ENCODE peak calls at places on chromosomes 16 and 17, in four cellular contexts. One of them, this sample, is unnamed.

GRCh38 chr16:11572301-11572995 is 14.3 kb downstream of the LITAF start:
- DNase-seq in mesendoderm: no peak
- DNase-seq in NCI-H2107: no peak
- DNase-seq in frontal cortex: no peak
- DNase-seq in this sample: no peak

GRCh38 chr17:81000631-81001357 is 9.2 kb downstream of the CHMP6 start:
- DNase-seq in NCI-H2107: no peak
- DNase-seq in mesendoderm: no peak
- DNase-seq in frontal cortex: peak; percentile 42
- DNase-seq in this sample: no peak

GRCh38 chr17:33689725-33690124 is 396.6 kb upstream of the ASIC2 start:
- DNase-seq in frontal cortex: no peak
- DNase-seq in NCI-H2107: no peak
- DNase-seq in mesendoderm: no peak
- DNase-seq in this sample: peak; percentile 42

GRCh38 chr16:9102379-9102778 is 10.9 kb downstream of the HAPSTR1 start:
- DNase-seq in NCI-H2107: no peak
- DNase-seq in mesendoderm: no peak
- DNase-seq in frontal cortex: no peak
- DNase-seq in this sample: no peak

GRCh38 chr17:34306466-34306865 is 12.8 kb upstream of the CCL8 start:
- DNase-seq in NCI-H2107: no peak
- DNase-seq in mesendoderm: peak; percentile 74
- DNase-seq in frontal cortex: no peak
- DNase-seq in this sample: no peak

GRCh38 chr16:47687694-47688093 is 226.6 kb downstream of the PHKB start:
- DNase-seq in frontal cortex: no peak
- DNase-seq in NCI-H2107: no peak
- DNase-seq in mesendoderm: no peak
- DNase-seq in this sample: no peak

GRCh38 chr17:69056179-69056823 is 4.4 kb downstream of the ABCA9 start:
- DNase-seq in mesendoderm: no peak
- DNase-seq in NCI-H2107: no peak
- DNase-seq in frontal cortex: no peak
- DNase-seq in this sample: no peak

GRCh38 chr16:72921620-72922019 is 126.3 kb downstream of the ZFHX3 start:
- DNase-seq in NCI-H2107: no peak
- DNase-seq in frontal cortex: no peak
- DNase-seq in mesendoderm: no peak
- DNase-seq in this sample: no peak

GRCh38 chr17:71327376-71328059 is 793.3 kb upstream of the SOX9 start:
- DNase-seq in mesendoderm: no peak
- DNase-seq in NCI-H2107: no peak
- DNase-seq in frontal cortex: no peak
- DNase-seq in this sample: no peak

GRCh38 chr17:35744830-35745229 is 8.2 kb downstream of the GAS2L2 start:
- DNase-seq in frontal cortex: no peak
- DNase-seq in NCI-H2107: no peak
- DNase-seq in mesendoderm: no peak
- DNase-seq in this sample: no peak

GRCh38 chr17:32933881-32934280 is 5.9 kb downstream of the TMEM98 start:
- DNase-seq in frontal cortex: no peak
- DNase-seq in mesendoderm: no peak
- DNase-seq in NCI-H2107: no peak
- DNase-seq in this sample: no peak

GRCh38 chr16:30984669-30985400 is at the start of gene HSD3B7:
- DNase-seq in frontal cortex: peak; percentile 88
- DNase-seq in mesendoderm: peak; percentile 91
- DNase-seq in NCI-H2107: peak; percentile 75
- DNase-seq in this sample: peak; percentile 91

GRCh38 chr17:77735051-77735340 is 223.5 kb upstream of the TNRC6C start:
- DNase-seq in mesendoderm: no peak
- DNase-seq in NCI-H2107: no peak
- DNase-seq in frontal cortex: no peak
- DNase-seq in this sample: no peak

GRCh38 chr17:4161179-4161559 is 18.2 kb downstream of the CYB5D2 start:
- DNase-seq in mesendoderm: peak; percentile 92
- DNase-seq in frontal cortex: no peak
- DNase-seq in NCI-H2107: no peak
- DNase-seq in this sample: no peak

GRCh38 chr17:41363881-41364280 is 5.7 kb downstream of the KRT33B start:
- DNase-seq in frontal cortex: no peak
- DNase-seq in mesendoderm: no peak
- DNase-seq in NCI-H2107: no peak
- DNase-seq in this sample: no peak

GRCh38 chr16:84927621-84928591 is 83.4 kb downstream of the ZDHHC7 start:
- DNase-seq in mesendoderm: no peak
- DNase-seq in frontal cortex: no peak
- DNase-seq in NCI-H2107: no peak
- DNase-seq in this sample: no peak

GRCh38 chr16:3175157-3176153 is 12.5 kb upstream of the OR1F1 start:
- DNase-seq in frontal cortex: no peak
- DNase-seq in NCI-H2107: no peak
- DNase-seq in mesendoderm: peak; percentile 92
- DNase-seq in this sample: peak; percentile 76

GRCh38 chr17:66678827-66679226 is 156.1 kb upstream of the CACNG5 start:
- DNase-seq in frontal cortex: no peak
- DNase-seq in NCI-H2107: no peak
- DNase-seq in mesendoderm: no peak
- DNase-seq in this sample: no peak

GRCh38 chr16:85565340-85565739 is 47.8 kb upstream of the GSE1 start:
- DNase-seq in frontal cortex: no peak
- DNase-seq in NCI-H2107: no peak
- DNase-seq in mesendoderm: no peak
- DNase-seq in this sample: no peak

GRCh38 chr17:46887717-46888116 is 35.2 kb upstream of the GOSR2 start:
- DNase-seq in NCI-H2107: no peak
- DNase-seq in mesendoderm: no peak
- DNase-seq in frontal cortex: no peak
- DNase-seq in this sample: no peak

GRCh38 chr16:23408242-23409201 is 44.5 kb downstream of the COG7 start:
- DNase-seq in frontal cortex: peak; percentile 51
- DNase-seq in NCI-H2107: no peak
- DNase-seq in mesendoderm: peak; percentile 61
- DNase-seq in this sample: no peak

GRCh38 chr17:31754239-31754945 is 104.7 kb downstream of the COPRS start:
- DNase-seq in NCI-H2107: no peak
- DNase-seq in mesendoderm: peak; percentile 37
- DNase-seq in frontal cortex: no peak
- DNase-seq in this sample: no peak

GRCh38 chr17:39209317-39210092 is 9.4 kb downstream of the RPL19 start:
- DNase-seq in frontal cortex: no peak
- DNase-seq in NCI-H2107: no peak
- DNase-seq in mesendoderm: peak; percentile 24
- DNase-seq in this sample: peak; percentile 70

GRCh38 chr17:46003907-46004748 is 5.1 kb downstream of the STH start:
- DNase-seq in NCI-H2107: no peak
- DNase-seq in mesendoderm: no peak
- DNase-seq in frontal cortex: peak; percentile 43
- DNase-seq in this sample: no peak

GRCh38 chr17:64128787-64129514 is 993 bp downstream of the ERN1 start:
- DNase-seq in mesendoderm: peak; percentile 42
- DNase-seq in frontal cortex: no peak
- DNase-seq in NCI-H2107: no peak
- DNase-seq in this sample: no peak

GRCh38 chr16:50598256-50598894 is 50.2 kb downstream of the NKD1 start:
- DNase-seq in frontal cortex: no peak
- DNase-seq in mesendoderm: no peak
- DNase-seq in NCI-H2107: no peak
- DNase-seq in this sample: no peak

GRCh38 chr16:67531247-67531646 is 2.6 kb downstream of the RIPOR1 start:
- DNase-seq in NCI-H2107: no peak
- DNase-seq in frontal cortex: no peak
- DNase-seq in mesendoderm: no peak
- DNase-seq in this sample: no peak

GRCh38 chr17:37699285-37699973 is 45.4 kb downstream of the HNF1B start:
- DNase-seq in frontal cortex: no peak
- DNase-seq in mesendoderm: no peak
- DNase-seq in NCI-H2107: no peak
- DNase-seq in this sample: no peak

GRCh38 chr16:85347213-85347591 is 234.9 kb upstream of the CIBAR2 start:
- DNase-seq in mesendoderm: peak; percentile 54
- DNase-seq in frontal cortex: no peak
- DNase-seq in NCI-H2107: no peak
- DNase-seq in this sample: peak; percentile 72

GRCh38 chr17:4934173-4934979 is 2.3 kb downstream of the GP1BA start:
- DNase-seq in NCI-H2107: no peak
- DNase-seq in frontal cortex: no peak
- DNase-seq in mesendoderm: peak; percentile 77
- DNase-seq in this sample: no peak

GRCh38 chr16:89365044-89365467 is 125.3 kb downstream of the ANKRD11 start:
- DNase-seq in NCI-H2107: no peak
- DNase-seq in mesendoderm: no peak
- DNase-seq in frontal cortex: no peak
- DNase-seq in this sample: no peak